ENCODE peak calls at places on chromosomes 4 and X, in seven cellular contexts. One of them, this sample, is unnamed.

GRCh38 chr4:107901213-107901934 is 30.0 kb upstream of the CYP2U1 start:
- DNase-seq in fibroblast of lung: no peak
- DNase-seq in hepatocyte: no peak
- DNase-seq in brain microvascular endothelial cell: no peak
- DNase-seq in right lobe of liver: no peak
- DNase-seq in upper lobe of right lung: no peak
- DNase-seq in tibial artery: no peak
- DNase-seq in this sample: no peak

GRCh38 chr4:123163501-123163900 is 233.1 kb upstream of the SPRY1 start:
- DNase-seq in hepatocyte: no peak
- DNase-seq in right lobe of liver: no peak
- DNase-seq in brain microvascular endothelial cell: no peak
- DNase-seq in fibroblast of lung: no peak
- DNase-seq in upper lobe of right lung: no peak
- DNase-seq in tibial artery: no peak
- DNase-seq in this sample: no peak

GRCh38 chrX:122418758-122419157 is 765.3 kb upstream of the GRIA3 start:
- DNase-seq in brain microvascular endothelial cell: no peak
- DNase-seq in fibroblast of lung: no peak
- DNase-seq in tibial artery: no peak
- DNase-seq in right lobe of liver: no peak
- DNase-seq in hepatocyte: no peak
- DNase-seq in upper lobe of right lung: no peak
- DNase-seq in this sample: no peak

GRCh38 chr4:76898385-76898692 is 395 bp upstream of the SOWAHB start:
- DNase-seq in upper lobe of right lung: no peak
- DNase-seq in hepatocyte: no peak
- DNase-seq in fibroblast of lung: no peak
- DNase-seq in tibial artery: no peak
- DNase-seq in right lobe of liver: no peak
- DNase-seq in brain microvascular endothelial cell: no peak
- DNase-seq in this sample: no peak

GRCh38 chr4:148782284-148782683 is 340.1 kb upstream of the NR3C2 start:
- DNase-seq in brain microvascular endothelial cell: no peak
- DNase-seq in tibial artery: no peak
- DNase-seq in fibroblast of lung: no peak
- DNase-seq in right lobe of liver: no peak
- DNase-seq in hepatocyte: peak
- DNase-seq in upper lobe of right lung: no peak
- DNase-seq in this sample: no peak

GRCh38 chr4:31360786-31361185 is 640.6 kb downstream of the PCDH7 start:
- DNase-seq in fibroblast of lung: peak
- DNase-seq in right lobe of liver: no peak
- DNase-seq in tibial artery: no peak
- DNase-seq in upper lobe of right lung: no peak
- DNase-seq in hepatocyte: peak
- DNase-seq in brain microvascular endothelial cell: peak
- DNase-seq in this sample: no peak

GRCh38 chr4:123209436-123209835 is 187.2 kb upstream of the SPRY1 start:
- DNase-seq in tibial artery: no peak
- DNase-seq in fibroblast of lung: no peak
- DNase-seq in upper lobe of right lung: no peak
- DNase-seq in brain microvascular endothelial cell: peak
- DNase-seq in hepatocyte: no peak
- DNase-seq in right lobe of liver: no peak
- DNase-seq in this sample: no peak

GRCh38 chr4:101944649-101945048 is 154.1 kb downstream of the BANK1 start:
- DNase-seq in brain microvascular endothelial cell: peak
- DNase-seq in fibroblast of lung: peak
- DNase-seq in tibial artery: no peak
- DNase-seq in hepatocyte: no peak
- DNase-seq in upper lobe of right lung: no peak
- DNase-seq in right lobe of liver: no peak
- DNase-seq in this sample: no peak

GRCh38 chr4:38368612-38369011 is 295.4 kb upstream of the KLF3 start:
- DNase-seq in fibroblast of lung: peak
- DNase-seq in hepatocyte: no peak
- DNase-seq in right lobe of liver: no peak
- DNase-seq in tibial artery: no peak
- DNase-seq in upper lobe of right lung: no peak
- DNase-seq in brain microvascular endothelial cell: peak
- DNase-seq in this sample: no peak

GRCh38 chrX:85611926-85612325 is 232.5 kb upstream of the POF1B start:
- DNase-seq in brain microvascular endothelial cell: no peak
- DNase-seq in hepatocyte: no peak
- DNase-seq in tibial artery: no peak
- DNase-seq in fibroblast of lung: peak
- DNase-seq in right lobe of liver: no peak
- DNase-seq in upper lobe of right lung: no peak
- DNase-seq in this sample: no peak

GRCh38 chr4:78569291-78569821 is 17.8 kb downstream of the ANXA3 start:
- DNase-seq in hepatocyte: peak
- DNase-seq in upper lobe of right lung: no peak
- DNase-seq in fibroblast of lung: peak
- DNase-seq in brain microvascular endothelial cell: peak
- DNase-seq in tibial artery: no peak
- DNase-seq in right lobe of liver: no peak
- DNase-seq in this sample: no peak

GRCh38 chrX:123835661-123836371 is 24.0 kb upstream of the XIAP start:
- DNase-seq in tibial artery: no peak
- DNase-seq in upper lobe of right lung: no peak
- DNase-seq in hepatocyte: peak
- DNase-seq in brain microvascular endothelial cell: peak
- DNase-seq in right lobe of liver: no peak
- DNase-seq in fibroblast of lung: peak
- DNase-seq in this sample: no peak

DNA sequence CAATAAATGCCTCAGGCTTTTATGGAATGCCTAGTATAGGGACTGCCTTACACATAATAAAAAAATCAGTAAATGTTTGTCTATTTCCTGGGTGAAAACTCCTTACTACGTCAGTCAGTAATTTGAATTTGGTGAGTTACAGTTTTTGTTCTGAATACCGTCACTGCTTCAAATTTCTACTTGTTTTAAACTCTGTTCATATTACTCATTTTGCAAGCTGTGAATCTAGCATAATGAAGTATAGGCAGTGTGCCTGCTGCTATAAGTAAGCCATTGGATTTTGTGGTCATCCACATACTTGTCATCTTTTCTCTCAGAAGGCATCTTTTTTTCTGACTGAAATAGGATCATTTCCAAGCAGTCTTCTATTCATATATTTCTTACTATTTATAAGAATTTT is 43.1 kb downstream of the SYNPO2 start:
- DNase-seq in hepatocyte: no peak
- DNase-seq in brain microvascular endothelial cell: no peak
- DNase-seq in right lobe of liver: no peak
- DNase-seq in upper lobe of right lung: no peak
- DNase-seq in fibroblast of lung: no peak
- DNase-seq in tibial artery: no peak
- DNase-seq in this sample: no peak
- H3K27ac ChIP-seq in hepatocyte: no peak
- H3K27ac ChIP-seq in brain microvascular endothelial cell: no peak
- H3K27ac ChIP-seq in right lobe of liver: no peak
- H3K27ac ChIP-seq in upper lobe of right lung: no peak
- H3K27ac ChIP-seq in fibroblast of lung: no peak
- H3K27ac ChIP-seq in tibial artery: peak
- H3K27ac ChIP-seq in this sample: no peak

DNA sequence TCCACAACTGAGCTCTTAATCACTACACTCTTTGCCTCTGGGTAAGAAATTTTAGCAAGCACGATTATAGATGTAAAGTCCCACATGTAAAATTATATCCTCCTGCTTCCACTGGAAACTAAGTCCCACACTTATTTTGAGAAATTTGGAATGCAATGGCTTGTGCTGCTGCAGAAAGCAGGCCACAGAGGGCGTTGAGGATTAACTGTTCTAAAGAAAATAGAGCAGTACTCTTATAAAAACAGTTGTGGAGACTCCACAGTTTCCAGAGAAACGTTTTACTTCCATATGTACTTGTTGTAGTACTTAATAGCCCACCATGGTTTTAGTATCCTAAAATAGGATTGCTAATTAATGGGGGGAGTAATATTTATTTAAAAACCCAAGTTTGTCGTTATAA is 1.7 kb upstream of the CENPC start:
- DNase-seq in upper lobe of right lung: no peak
- DNase-seq in tibial artery: no peak
- DNase-seq in right lobe of liver: no peak
- DNase-seq in fibroblast of lung: no peak
- DNase-seq in hepatocyte: peak
- DNase-seq in brain microvascular endothelial cell: no peak
- DNase-seq in this sample: no peak
- TF ChIP-seq CTCF in upper lobe of right lung: no peak
- TF ChIP-seq CTCF in tibial artery: peak
- TF ChIP-seq CTCF in right lobe of liver: no peak
- TF ChIP-seq CTCF in fibroblast of lung: no peak
- TF ChIP-seq CTCF in hepatocyte: no peak
- TF ChIP-seq CTCF in brain microvascular endothelial cell: no peak
- TF ChIP-seq CTCF in this sample: no peak

GRCh38 chrX:129523076-129524055 is at the start of gene SMARCA1:
- DNase-seq in upper lobe of right lung: peak
- DNase-seq in right lobe of liver: peak
- DNase-seq in hepatocyte: peak
- DNase-seq in tibial artery: peak
- DNase-seq in fibroblast of lung: peak
- DNase-seq in brain microvascular endothelial cell: peak
- DNase-seq in this sample: peak
- H3K4me3 ChIP-seq in upper lobe of right lung: peak
- H3K4me3 ChIP-seq in right lobe of liver: peak
- H3K4me3 ChIP-seq in hepatocyte: peak
- H3K4me3 ChIP-seq in tibial artery: peak
- H3K4me3 ChIP-seq in fibroblast of lung: peak
- H3K4me3 ChIP-seq in brain microvascular endothelial cell: peak
- H3K4me3 ChIP-seq in this sample: peak

GRCh38 chr4:155678011-155678410 is 11.4 kb downstream of the GUCY1A1 start:
- DNase-seq in hepatocyte: no peak
- DNase-seq in tibial artery: no peak
- DNase-seq in brain microvascular endothelial cell: no peak
- DNase-seq in upper lobe of right lung: no peak
- DNase-seq in right lobe of liver: no peak
- DNase-seq in fibroblast of lung: no peak
- DNase-seq in this sample: no peak

GRCh38 chr4:155674669-155675071 is 8.0 kb downstream of the GUCY1A1 start:
- DNase-seq in tibial artery: no peak
- DNase-seq in hepatocyte: no peak
- DNase-seq in brain microvascular endothelial cell: no peak
- DNase-seq in fibroblast of lung: no peak
- DNase-seq in right lobe of liver: no peak
- DNase-seq in upper lobe of right lung: no peak
- DNase-seq in this sample: no peak

GRCh38 chr4:155676430-155676825 is 9.8 kb downstream of the GUCY1A1 start:
- DNase-seq in tibial artery: no peak
- DNase-seq in brain microvascular endothelial cell: no peak
- DNase-seq in upper lobe of right lung: no peak
- DNase-seq in fibroblast of lung: no peak
- DNase-seq in hepatocyte: no peak
- DNase-seq in right lobe of liver: no peak
- DNase-seq in this sample: no peak

GRCh38 chr4:155673453-155673979 is 6.9 kb downstream of the GUCY1A1 start:
- DNase-seq in hepatocyte: no peak
- DNase-seq in upper lobe of right lung: no peak
- DNase-seq in tibial artery: no peak
- DNase-seq in fibroblast of lung: no peak
- DNase-seq in brain microvascular endothelial cell: no peak
- DNase-seq in right lobe of liver: no peak
- DNase-seq in this sample: no peak

DNA sequence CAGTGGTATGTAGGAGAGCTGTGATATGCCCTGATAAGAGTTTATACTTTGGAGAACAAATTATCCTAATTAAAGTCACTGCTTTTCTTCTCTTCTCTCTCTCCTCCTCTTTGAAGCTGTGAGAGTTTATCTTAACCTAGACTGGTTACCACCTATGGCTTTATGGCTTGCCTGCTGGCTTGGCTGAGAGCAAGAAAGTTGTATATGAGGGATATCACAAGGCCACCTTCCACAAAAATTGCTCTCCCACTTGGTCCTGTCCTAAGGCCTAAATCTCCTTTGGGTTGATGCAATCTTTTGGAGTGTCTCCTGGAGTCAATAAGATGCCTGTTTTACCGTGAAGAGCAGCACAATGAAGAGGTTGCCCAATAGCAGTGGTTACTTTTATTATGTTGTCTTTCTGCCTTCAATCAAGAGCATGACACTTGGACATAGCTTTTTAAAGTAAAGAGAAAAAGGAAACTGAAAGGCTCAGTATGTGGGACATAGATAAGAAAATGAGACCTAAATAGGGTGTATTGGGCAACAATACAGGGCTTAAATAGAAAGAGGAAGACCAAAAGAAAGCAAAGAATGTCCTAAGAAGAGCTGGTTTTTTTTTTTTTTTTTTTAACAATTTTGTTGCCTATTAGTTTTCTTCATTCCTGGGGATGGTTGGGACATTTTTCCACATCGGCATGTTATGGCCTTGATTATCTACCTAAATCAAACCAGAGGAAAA is 9.2 kb downstream of the GUCY1A1 start:
- DNase-seq in tibial artery: no peak
- DNase-seq in upper lobe of right lung: no peak
- DNase-seq in hepatocyte: no peak
- DNase-seq in right lobe of liver: no peak
- DNase-seq in brain microvascular endothelial cell: no peak
- DNase-seq in fibroblast of lung: no peak
- DNase-seq in this sample: no peak
- H3K27ac ChIP-seq in tibial artery: peak
- H3K27ac ChIP-seq in upper lobe of right lung: peak
- H3K27ac ChIP-seq in hepatocyte: peak
- H3K27ac ChIP-seq in right lobe of liver: no peak
- H3K27ac ChIP-seq in brain microvascular endothelial cell: no peak
- H3K27ac ChIP-seq in fibroblast of lung: no peak
- H3K27ac ChIP-seq in this sample: no peak

GRCh38 chr4:99949999-99950912 is at the start of gene H2AZ1:
- DNase-seq in tibial artery: peak
- DNase-seq in brain microvascular endothelial cell: peak
- DNase-seq in right lobe of liver: peak
- DNase-seq in hepatocyte: peak
- DNase-seq in fibroblast of lung: peak
- DNase-seq in upper lobe of right lung: peak
- DNase-seq in this sample: peak
- TF ChIP-seq CTCF in tibial artery: no peak
- TF ChIP-seq CTCF in brain microvascular endothelial cell: no peak
- TF ChIP-seq CTCF in right lobe of liver: no peak
- TF ChIP-seq CTCF in hepatocyte: no peak
- TF ChIP-seq CTCF in fibroblast of lung: no peak
- TF ChIP-seq CTCF in upper lobe of right lung: no peak
- TF ChIP-seq CTCF in this sample: no peak

GRCh38 chr4:72567036-72567435 is 2.0 kb downstream of the ADAMTS3 start:
- DNase-seq in hepatocyte: no peak
- DNase-seq in fibroblast of lung: no peak
- DNase-seq in brain microvascular endothelial cell: no peak
- DNase-seq in right lobe of liver: no peak
- DNase-seq in upper lobe of right lung: no peak
- DNase-seq in tibial artery: no peak
- DNase-seq in this sample: no peak
- H3K4me3 ChIP-seq in hepatocyte: no peak
- H3K4me3 ChIP-seq in fibroblast of lung: no peak
- H3K4me3 ChIP-seq in brain microvascular endothelial cell: peak
- H3K4me3 ChIP-seq in right lobe of liver: no peak
- H3K4me3 ChIP-seq in upper lobe of right lung: peak
- H3K4me3 ChIP-seq in tibial artery: peak
- H3K4me3 ChIP-seq in this sample: peak

This sample was measured in psoas muscle.